ENCODE peak calls at places on chromosomes 6 and 20, in eight cellular contexts. C, I, Y, D, S, N, K and B are unnamed samples.

GRCh38 chr20:34877002-34877264 is 521 bp downstream of the ACSS2 start:
- DNase-seq in C (no peak), I (peak), Y (no peak), D (no peak), S (no peak), N (no peak), K (no peak), B (no peak)

GRCh38 chr6:12890171-12890790 is 173.7 kb downstream of the PHACTR1 start:
- DNase-seq in C (no peak), I (peak), Y (no peak), D (no peak), S (no peak), N (no peak), K (peak), B (no peak)

GRCh38 chr6:53922571-53922981 is 127.8 kb downstream of the LRRC1 start:
- DNase-seq in C (no peak), I (no peak), Y (no peak), D (peak), S (no peak), N (no peak), K (no peak), B (no peak)

GRCh38 chr6:137415127-137415833 is 78.9 kb downstream of the OLIG3 start:
- DNase-seq in C (no peak), I (peak), Y (peak), D (peak), S (peak), N (peak), K (peak), B (peak)

GRCh38 chr6:7615611-7616383 is 25.8 kb downstream of the SNRNP48 start:
- DNase-seq in C (no peak), I (peak), Y (peak), D (peak), S (peak), N (peak), K (peak), B (no peak)

GRCh38 chr6:132961122-132961521 is 146.8 kb downstream of the RPS12 start:
- DNase-seq in C (no peak), I (peak), Y (peak), D (no peak), S (no peak), N (no peak), K (no peak), B (no peak)

GRCh38 chr6:144012534-144012933 is 4.5 kb upstream of the PLAGL1 start:
- DNase-seq in C (no peak), I (peak), Y (no peak), D (no peak), S (no peak), N (no peak), K (no peak), B (no peak)

GRCh38 chr6:53629120-53629477 is 36.5 kb downstream of the KLHL31 start:
- DNase-seq in C (no peak), I (no peak), Y (no peak), D (no peak), S (no peak), N (no peak), K (no peak), B (no peak)

GRCh38 chr6:18087396-18088165 is 34.9 kb downstream of the NHLRC1 start:
- DNase-seq in C (no peak), I (no peak), Y (no peak), D (no peak), S (no peak), N (no peak), K (no peak), B (no peak)

GRCh38 chr6:69584536-69584912 is 212.3 kb downstream of the LMBRD1 start:
- DNase-seq in C (no peak), I (no peak), Y (peak), D (no peak), S (no peak), N (no peak), K (no peak), B (no peak)

GRCh38 chr6:104227502-104227901 is 632.2 kb downstream of the HACE1 start:
- DNase-seq in C (no peak), I (no peak), Y (no peak), D (no peak), S (no peak), N (no peak), K (no peak), B (no peak)

GRCh38 chr6:99016355-99016754 is 68.6 kb upstream of the FBXL4 start:
- DNase-seq in C (no peak), I (no peak), Y (no peak), D (no peak), S (no peak), N (no peak), K (no peak), B (no peak)

GRCh38 chr6:28161410-28162079 is 19.9 kb downstream of the ZKSCAN8 start:
- DNase-seq in C (peak), I (no peak), Y (peak), D (peak), S (peak), N (peak), K (peak), B (peak)

GRCh38 chr6:169282043-169282442 is 28.4 kb upstream of the THBS2 start:
- DNase-seq in C (no peak), I (no peak), Y (no peak), D (no peak), S (no peak), N (no peak), K (no peak), B (no peak)

GRCh38 chr6:104640141-104640700 is 219.5 kb downstream of the HACE1 start:
- DNase-seq in C (no peak), I (no peak), Y (no peak), D (no peak), S (no peak), N (no peak), K (no peak), B (no peak)

GRCh38 chr6:38018755-38019165 is 199.2 kb downstream of the ZFAND3 start:
- DNase-seq in C (no peak), I (no peak), Y (no peak), D (no peak), S (no peak), N (no peak), K (peak), B (no peak)

GRCh38 chr6:27829453-27830211 is 82.6 kb downstream of the OR2B2 start:
- DNase-seq in C (no peak), I (peak), Y (no peak), D (no peak), S (no peak), N (no peak), K (no peak), B (no peak)

GRCh38 chr6:90221403-90221802 is 75.2 kb downstream of the BACH2 start:
- DNase-seq in C (no peak), I (no peak), Y (no peak), D (peak), S (no peak), N (no peak), K (no peak), B (no peak)

GRCh38 chr6:34791164-34791841 is 580 bp upstream of the BLTP3A start:
- DNase-seq in C (peak), I (peak), Y (peak), D (peak), S (peak), N (peak), K (peak), B (no peak)

GRCh38 chr6:46691052-46691451 is 3.4 kb downstream of the TDRD6 start:
- DNase-seq in C (no peak), I (no peak), Y (no peak), D (no peak), S (no peak), N (no peak), K (no peak), B (no peak)

GRCh38 chr6:106939848-106940247 is 34.7 kb downstream of the CD24 start:
- DNase-seq in C (no peak), I (no peak), Y (no peak), D (no peak), S (no peak), N (no peak), K (no peak), B (no peak)

DNA sequence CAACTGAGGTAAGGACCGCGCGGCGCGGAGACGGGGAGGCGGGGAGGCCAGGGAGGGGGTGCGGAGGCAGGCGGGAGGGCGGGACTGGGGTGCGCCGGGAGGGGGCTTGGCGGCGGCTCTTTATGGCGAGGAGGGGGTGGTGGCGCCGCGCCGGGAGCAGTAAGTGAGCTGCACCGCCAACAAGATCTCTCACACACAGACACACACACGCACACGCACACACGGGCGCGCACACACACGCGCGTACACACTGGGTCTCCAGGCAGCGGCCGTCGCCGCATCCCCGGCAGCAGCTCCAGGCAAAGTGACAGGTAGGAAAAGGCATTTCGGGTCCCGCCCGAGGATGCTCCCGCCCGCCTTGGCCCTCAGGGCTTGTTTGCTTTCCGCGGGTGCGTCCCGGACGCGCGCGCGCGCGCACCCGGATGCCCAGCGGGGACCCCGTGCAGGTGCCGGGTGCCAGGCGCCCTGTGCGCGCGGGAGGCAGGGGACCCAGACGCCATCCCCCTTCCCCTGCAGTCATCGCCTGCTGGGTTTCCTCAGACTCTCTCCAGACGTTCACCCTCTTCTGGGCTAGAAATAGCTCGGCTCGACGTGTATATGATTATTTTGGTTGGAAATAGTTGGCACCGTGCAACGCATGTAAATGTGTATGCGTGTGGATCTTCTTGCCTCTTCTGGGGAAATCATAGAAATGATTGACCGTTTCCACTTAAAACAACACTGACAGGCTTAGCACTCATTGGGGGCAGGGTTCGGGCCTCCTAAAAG is at the start of gene PLCB4:
- DNase-seq in C (peak), I (peak), Y (peak), D (peak), S (no peak), N (peak), K (peak), B (no peak)
- H3K27ac ChIP-seq in C (peak), I (peak), Y (peak), D (peak), S (peak), N (peak), K (peak), B (peak)

DNA sequence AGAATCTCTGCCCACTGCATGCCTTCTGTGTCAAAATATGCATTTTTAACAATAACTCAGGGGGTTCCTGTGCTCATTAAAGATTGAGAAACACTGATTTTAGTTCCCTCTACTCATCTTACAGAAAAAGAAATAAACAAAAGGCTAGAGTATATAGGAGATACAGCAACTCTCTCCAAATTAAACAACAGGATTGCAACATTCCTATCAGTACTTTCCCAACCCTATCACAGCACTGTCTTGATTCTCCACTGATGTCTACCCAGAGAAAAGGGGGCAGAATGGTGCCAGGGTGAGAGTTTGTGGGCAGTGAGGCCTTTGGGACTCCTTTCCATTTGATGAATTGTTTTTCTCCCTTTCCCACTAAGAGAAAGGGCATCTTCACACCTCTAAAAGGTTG is 4.7 kb downstream of the OTOR start:
- DNase-seq in C (no peak), I (no peak), Y (no peak), D (no peak), S (no peak), N (no peak), K (no peak), B (no peak)
- H3K27ac ChIP-seq in C (no peak), I (no peak), Y (no peak), D (no peak), S (no peak), N (no peak), K (no peak), B (no peak)

GRCh38 chr6:162684961-162685360 is 42.6 kb downstream of the PRKN start:
- DNase-seq in C (no peak), I (no peak), Y (no peak), D (no peak), S (no peak), N (no peak), K (no peak), B (no peak)

GRCh38 chr6:162681447-162681846 is 46.1 kb downstream of the PRKN start:
- DNase-seq in C (no peak), I (no peak), Y (peak), D (no peak), S (no peak), N (no peak), K (no peak), B (no peak)

GRCh38 chr6:162683135-162683534 is 44.4 kb downstream of the PRKN start:
- DNase-seq in C (no peak), I (no peak), Y (no peak), D (no peak), S (no peak), N (no peak), K (no peak), B (no peak)

GRCh38 chr6:162680367-162680766 is 47.2 kb downstream of the PRKN start:
- DNase-seq in C (no peak), I (no peak), Y (no peak), D (no peak), S (no peak), N (no peak), K (no peak), B (no peak)

GRCh38 chr6:162684033-162684432 is 43.5 kb downstream of the PRKN start:
- DNase-seq in C (no peak), I (no peak), Y (no peak), D (no peak), S (no peak), N (no peak), K (no peak), B (no peak)
- H3K27ac ChIP-seq in C (no peak), I (no peak), Y (no peak), D (no peak), S (no peak), N (no peak), K (no peak), B (no peak)

GRCh38 chr6:22848121-22848520 is 278.8 kb downstream of the HDGFL1 start:
- DNase-seq in C (no peak), I (no peak), Y (no peak), D (no peak), S (no peak), N (no peak), K (no peak), B (no peak)

DNA sequence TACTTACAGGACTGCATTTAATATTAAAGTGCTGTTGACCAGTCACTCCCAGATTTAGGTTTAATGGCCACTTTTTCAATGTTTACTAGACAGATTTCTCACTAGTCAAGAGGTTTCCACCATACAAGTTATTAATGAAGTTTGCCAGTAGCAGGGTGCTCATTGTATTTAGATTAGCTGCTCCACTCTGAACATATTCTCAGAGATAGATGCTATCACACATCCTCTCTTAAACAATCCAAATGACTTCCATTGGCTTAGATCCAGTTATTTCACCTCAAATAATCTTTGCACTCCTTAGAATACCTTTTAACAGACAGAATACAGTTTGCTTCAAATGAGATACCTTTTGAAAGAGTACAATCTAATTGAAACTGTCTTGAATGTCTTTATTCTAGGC is 276.1 kb downstream of the HDGFL1 start:
- DNase-seq in C (no peak), I (no peak), Y (no peak), D (no peak), S (no peak), N (no peak), K (no peak), B (no peak)
- H3K27ac ChIP-seq in C (no peak), I (no peak), Y (no peak), D (no peak), S (no peak), N (no peak), K (no peak), B (no peak)

DNA sequence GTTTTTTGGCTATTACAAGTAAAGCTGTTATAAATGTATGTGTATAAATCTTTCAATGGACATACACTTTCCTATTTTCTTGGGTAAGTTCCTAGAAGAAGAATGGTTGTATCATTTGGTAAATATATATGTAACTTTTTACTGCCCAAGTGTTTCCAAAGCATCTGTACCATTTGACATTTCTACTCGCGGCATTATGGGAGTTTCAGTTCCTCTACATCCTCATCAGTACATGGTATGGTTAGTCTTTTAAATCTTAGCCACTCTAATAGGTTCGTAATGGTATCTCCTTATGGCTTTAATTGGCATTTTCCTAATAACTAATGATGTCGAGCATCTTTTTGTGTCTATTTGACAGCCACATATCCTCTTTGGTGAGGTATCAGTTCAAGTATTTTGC is 12.9 kb downstream of the SNPH start:
- DNase-seq in C (no peak), I (no peak), Y (no peak), D (no peak), S (no peak), N (no peak), K (no peak), B (no peak)
- H3K27ac ChIP-seq in C (no peak), I (no peak), Y (no peak), D (no peak), S (no peak), N (no peak), K (no peak), B (no peak)

GRCh38 chr6:33577106-33577535 is 3.0 kb downstream of the BAK1 start:
- DNase-seq in C (peak), I (peak), Y (no peak), D (no peak), S (peak), N (no peak), K (peak), B (no peak)
- H3K27ac ChIP-seq in C (peak), I (peak), Y (no peak), D (no peak), S (peak), N (no peak), K (peak), B (no peak)

GRCh38 chr6:11177271-11177670 is 55.2 kb downstream of the NEDD9 start:
- DNase-seq in C (no peak), I (no peak), Y (no peak), D (no peak), S (no peak), N (no peak), K (no peak), B (no peak)

GRCh38 chr6:11179088-11179977 is 53.1 kb downstream of the NEDD9 start:
- DNase-seq in C (no peak), I (no peak), Y (no peak), D (peak), S (no peak), N (no peak), K (no peak), B (no peak)

GRCh38 chr6:11171952-11172351 is 60.4 kb upstream of the ERVFRD-1 start:
- DNase-seq in C (no peak), I (no peak), Y (no peak), D (no peak), S (no peak), N (no peak), K (no peak), B (no peak)

GRCh38 chr6:11172501-11173337 is 59.7 kb downstream of the NEDD9 start:
- DNase-seq in C (peak), I (peak), Y (peak), D (peak), S (peak), N (peak), K (peak), B (no peak)

DNA sequence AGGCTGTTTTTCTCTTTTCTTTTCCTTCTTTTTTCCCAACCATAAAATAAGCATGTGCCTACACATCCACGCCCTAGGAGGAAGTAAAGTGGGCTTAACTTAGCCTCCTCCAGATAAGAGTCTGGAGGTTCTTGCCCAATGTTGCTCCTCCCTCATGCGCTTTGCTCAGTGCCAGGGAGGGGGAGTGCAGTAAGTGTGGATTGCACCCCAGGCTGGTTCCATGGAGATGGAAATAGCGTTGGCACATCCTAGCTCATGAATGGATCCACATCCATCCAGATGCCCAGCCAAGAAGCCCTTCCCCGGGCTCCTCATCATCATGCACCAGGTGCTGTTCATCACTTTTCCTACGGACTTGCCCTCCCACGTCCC is 58.2 kb downstream of the NEDD9 start:
- DNase-seq in C (no peak), I (no peak), Y (no peak), D (no peak), S (no peak), N (no peak), K (peak), B (no peak)
- H3K27ac ChIP-seq in C (no peak), I (no peak), Y (no peak), D (no peak), S (no peak), N (no peak), K (no peak), B (no peak)